ENCODE peak calls at places on chromosomes 2 and 18, in four cellular contexts. R is cardiac muscle cell, C is NCI-H345, B is activated T-cell treated with anti-CD3 and anti-CD28 coated beads for 1 hour. M is an unnamed sample.

GRCh38 chr2:136248242-136248641 is 130.3 kb upstream of the CXCR4 start:
- DNase-seq in R (peak; percentile 81), C (peak; percentile 63), B (no peak), M (no peak)

GRCh38 chr2:58709687-58710354 is 468.7 kb upstream of the FANCL start:
- DNase-seq in R (no peak), C (no peak), B (no peak), M (no peak)

GRCh38 chr18:5417342-5417741 is 121.8 kb upstream of the ZBTB14 start:
- DNase-seq in R (peak; percentile 42), C (no peak), B (no peak), M (no peak)

GRCh38 chr2:233995985-233996384 is 54.5 kb upstream of the SPP2 start:
- DNase-seq in R (no peak), C (no peak), B (no peak), M (no peak)

GRCh38 chr2:219056896-219057708 is 3.6 kb downstream of the IHH start:
- DNase-seq in R (no peak), C (no peak), B (no peak), M (no peak)

GRCh38 chr2:236744316-236745105 is 174.9 kb downstream of the ACKR3 start:
- DNase-seq in R (peak; percentile 99), C (no peak), B (no peak), M (no peak)

GRCh38 chr2:163708265-163708664 is 27.5 kb downstream of the FIGN start:
- DNase-seq in R (no peak), C (no peak), B (no peak), M (no peak)

GRCh38 chr18:36419913-36420531 is 122.5 kb downstream of the FHOD3 start:
- DNase-seq in R (no peak), C (no peak), B (no peak), M (no peak)

GRCh38 chr2:234091883-234092282 is 41.4 kb downstream of the SPP2 start:
- DNase-seq in R (no peak), C (no peak), B (no peak), M (no peak)

GRCh38 chr2:33275689-33276444 is 200.6 kb upstream of the RASGRP3 start:
- DNase-seq in R (peak; percentile 81), C (no peak), B (peak; percentile 2), M (peak; percentile 8)

GRCh38 chr2:159226608-159227007 is 59.9 kb downstream of the WDSUB1 start:
- DNase-seq in R (no peak), C (no peak), B (no peak), M (peak; percentile 74)

GRCh38 chr2:241271641-241272297 is 43.7 kb downstream of the HDLBP start:
- DNase-seq in R (peak; percentile 87), C (peak; percentile 44), B (peak; percentile 47), M (peak; percentile 6)

GRCh38 chr18:28541276-28541930 is 364.5 kb upstream of the CDH2 start:
- DNase-seq in R (peak; percentile 6), C (no peak), B (no peak), M (no peak)

GRCh38 chr2:112000399-112001135 is 54.5 kb upstream of the TMEM87B start:
- DNase-seq in R (no peak), C (no peak), B (no peak), M (no peak)

GRCh38 chr18:23964282-23965238 is 50.0 kb upstream of the TTC39C start:
- DNase-seq in R (no peak), C (no peak), B (peak; percentile 26), M (no peak)

GRCh38 chr2:151367571-151367970 is 10.2 kb downstream of the TNFAIP6 start:
- DNase-seq in R (peak; percentile 54), C (no peak), B (no peak), M (no peak)

GRCh38 chr2:240820014-240820606 is at the start of gene KIF1A:
- DNase-seq in R (no peak), C (peak; percentile 96), B (no peak), M (peak; percentile 95)

GRCh38 chr2:42098571-42099430 is 51.0 kb downstream of the PKDCC start:
- DNase-seq in R (peak; percentile 36), C (no peak), B (no peak), M (no peak)

GRCh38 chr2:200618590-200619021 is 32.8 kb downstream of the AOX1 start:
- DNase-seq in R (peak; percentile 87), C (no peak), B (no peak), M (no peak)

GRCh38 chr18:75220786-75221355 is 10.3 kb downstream of the TSHZ1 start:
- DNase-seq in R (no peak), C (no peak), B (no peak), M (peak; percentile 34)

GRCh38 chr2:68926782-68927181 is 25.9 kb downstream of the GKN2 start:
- DNase-seq in R (peak; percentile 25), C (no peak), B (no peak), M (no peak)

GRCh38 chr2:168500516-168500915 is 44.4 kb downstream of the CERS6 start:
- DNase-seq in R (no peak), C (no peak), B (no peak), M (no peak)

GRCh38 chr2:11397046-11397445 is 52.6 kb upstream of the ROCK2 start:
- DNase-seq in R (no peak), C (peak; percentile 26), B (no peak), M (no peak)

GRCh38 chr18:76457475-76457874 is 37.6 kb downstream of the ZNF516 start:
- DNase-seq in R (no peak), C (no peak), B (no peak), M (no peak)

GRCh38 chr2:51344886-51345285 is 313.0 kb upstream of the NRXN1 start:
- DNase-seq in R (no peak), C (no peak), B (no peak), M (no peak)